ENCODE peak calls at places on chromosome 2, in nine cellular contexts. N is lower lobe of right lung; C is HS-5; R is activated T-helper 1 cell treated with anti-CD3 and anti-CD28 coated beads, Interleukin-12 subunit alpha, Interleukin-12 subunit beta, Interleukin-2, Interleukin-4 antibody, amounts not matched to agents 30 ng/mL and 10 ng/mL and 1 ng/mL, durations not matched to agents 14 hours and 24 hours and 36 hours; G is effector memory CD8-positive, alpha-beta T cell; S is germinal center; H is stimulated activated CD8-positive, alpha-beta memory T cell treated with anti-CD3 and anti-CD28 coated beads, Interleukin-15, amount 100 ng/mL, for 1 hour; T is iris pigment epithelial cell; B is activated CD4-positive, alpha-beta T cell treated with anti-CD3 and anti-CD28 coated beads for 36 hours. X is an unnamed sample.

GRCh38 chr2:18402-19271 is 27.7 kb downstream of the FAM110C start:
- DNase-seq in N (no peak), T (no peak), H (no peak), R (no peak), C (no peak), S (no peak), B (no peak), G (no peak), X (no peak)

GRCh38 chr2:5748941-5749731 is 57.0 kb downstream of the SOX11 start:
- DNase-seq in T (no peak), G (no peak), N (no peak), S (no peak), H (no peak), B (no peak), R (no peak), C (no peak), X (no peak)

GRCh38 chr2:242035858-242036652 is 166.5 kb downstream of the RTP5 start:
- DNase-seq in B (no peak), S (no peak), T (no peak), C (no peak), N (no peak), H (no peak), R (no peak), G (no peak), X (no peak)

GRCh38 chr2:127675335-127676261 is at the start of gene LIMS2:
- DNase-seq in S (no peak), R (no peak), N (peak), B (no peak), T (no peak), H (no peak), C (no peak), G (no peak), X (no peak)

GRCh38 chr2:224084266-224084892 is 45.3 kb upstream of the SERPINE2 start:
- DNase-seq in T (no peak), H (no peak), S (no peak), B (no peak), R (no peak), N (no peak), G (no peak), C (no peak), X (no peak)

GRCh38 chr2:241161646-241162281 is 11.5 kb downstream of the PPP1R7 start:
- DNase-seq in B (no peak), N (peak), S (no peak), C (peak), R (no peak), T (peak), H (no peak), G (no peak), X (no peak)

GRCh38 chr2:134072973-134073490 is 180.8 kb upstream of the MGAT5 start:
- DNase-seq in T (no peak), B (no peak), N (no peak), H (no peak), G (no peak), S (no peak), C (no peak), R (no peak), X (no peak)

GRCh38 chr2:172701250-172701649 is 34.4 kb upstream of the RAPGEF4 start:
- DNase-seq in C (peak), S (no peak), G (no peak), N (no peak), B (no peak), H (no peak), T (peak), R (no peak), X (no peak)

GRCh38 chr2:129720360-129720759 is 259.1 kb upstream of the RAB6C start:
- DNase-seq in R (no peak), G (no peak), B (no peak), C (no peak), S (no peak), T (no peak), H (no peak), N (no peak), X (no peak)

GRCh38 chr2:139048017-139048416 is 267.8 kb upstream of the NXPH2 start:
- DNase-seq in R (no peak), H (no peak), S (no peak), T (no peak), N (no peak), G (no peak), C (no peak), B (no peak), X (no peak)

GRCh38 chr2:156115338-156115737 is 217.2 kb downstream of the NR4A2 start:
- DNase-seq in R (no peak), C (peak), G (no peak), B (no peak), H (no peak), N (no peak), T (peak), S (no peak), X (no peak)

GRCh38 chr2:209495855-209496585 is 72.2 kb downstream of the MAP2 start:
- DNase-seq in B (no peak), G (no peak), N (no peak), S (no peak), R (no peak), C (peak), H (no peak), T (peak), X (no peak)

GRCh38 chr2:68235090-68235489 is 17.2 kb downstream of the PPP3R1 start:
- DNase-seq in C (no peak), B (no peak), R (no peak), N (no peak), H (no peak), T (no peak), G (no peak), S (no peak), X (no peak)

GRCh38 chr2:5070257-5070656 is 621.9 kb upstream of the SOX11 start:
- DNase-seq in B (no peak), S (no peak), C (no peak), N (no peak), R (no peak), T (peak), G (no peak), H (no peak), X (no peak)

GRCh38 chr2:10224734-10225133 is 78.0 kb upstream of the HPCAL1 start:
- DNase-seq in H (no peak), N (peak), T (no peak), G (no peak), S (no peak), C (no peak), R (no peak), B (no peak), X (no peak)

GRCh38 chr2:38075436-38076249 is at the start of gene CYP1B1:
- DNase-seq in S (no peak), B (peak), C (no peak), G (no peak), R (no peak), N (peak), H (no peak), T (peak), X (no peak)

GRCh38 chr2:223944166-223944703 is 900 bp downstream of the WDFY1 start:
- DNase-seq in C (no peak), B (peak), T (peak), N (peak), H (no peak), S (peak), R (no peak), G (peak), X (peak)

GRCh38 chr2:125364181-125364806 is 1291.7 kb upstream of the GYPC start:
- DNase-seq in B (no peak), C (no peak), R (no peak), N (no peak), G (no peak), H (no peak), S (no peak), T (no peak), X (no peak)

GRCh38 chr2:42974697-42975357 is 182.4 kb upstream of the HAAO start:
- DNase-seq in G (peak), B (peak), C (no peak), T (peak), R (peak), S (peak), H (peak), N (peak), X (peak)

GRCh38 chr2:240359695-240360094 is 75.8 kb upstream of the GPC1 start:
- DNase-seq in B (no peak), H (no peak), S (no peak), C (no peak), N (peak), G (no peak), T (no peak), R (no peak), X (no peak)

GRCh38 chr2:120014231-120014990 is 1.5 kb downstream of the EPB41L5 start:
- DNase-seq in G (no peak), N (no peak), S (no peak), R (no peak), C (no peak), B (no peak), H (no peak), T (no peak), X (no peak)

GRCh38 chr2:47569658-47570398 is 166.9 kb downstream of the MSH2 start:
- DNase-seq in R (no peak), C (no peak), H (no peak), T (peak), S (peak), G (no peak), B (peak), N (no peak), X (no peak)

GRCh38 chr2:127448526-127448925 is 30.3 kb downstream of the PROC start:
- DNase-seq in T (no peak), B (no peak), G (no peak), C (no peak), S (no peak), H (no peak), R (no peak), N (no peak), X (no peak)

GRCh38 chr2:120656273-120656960 is 79.3 kb upstream of the GLI2 start:
- DNase-seq in R (no peak), B (no peak), S (no peak), N (no peak), G (no peak), H (no peak), C (no peak), T (no peak), X (no peak)

GRCh38 chr2:64770781-64771334 is 117.1 kb upstream of the SERTAD2 start:
- DNase-seq in S (no peak), C (peak), H (no peak), R (no peak), N (no peak), G (no peak), T (peak), B (no peak), X (no peak)

GRCh38 chr2:3169106-3169870 is 208.3 kb downstream of the EIPR1 start:
- DNase-seq in H (no peak), N (peak), R (no peak), T (peak), S (no peak), B (no peak), C (no peak), G (no peak), X (no peak)

GRCh38 chr2:768484-768883 is 91.3 kb upstream of the TMEM18 start:
- DNase-seq in G (no peak), S (no peak), C (no peak), B (no peak), R (no peak), N (no peak), T (no peak), H (no peak), X (no peak)

GRCh38 chr2:27446057-27446456 is 3.9 kb downstream of the KRTCAP3 start:
- DNase-seq in R (no peak), C (no peak), H (no peak), N (peak), G (no peak), S (no peak), B (peak), T (no peak), X (no peak)

GRCh38 chr2:168731550-168732128 is 70.8 kb upstream of the NOSTRIN start:
- DNase-seq in G (no peak), B (no peak), S (no peak), N (no peak), T (no peak), H (no peak), R (no peak), C (no peak), X (no peak)

GRCh38 chr2:166613226-166613625 is 119.2 kb upstream of the SCN7A start:
- DNase-seq in G (no peak), H (no peak), T (no peak), C (no peak), N (no peak), B (no peak), S (no peak), R (no peak), X (no peak)

GRCh38 chr2:207434903-207435302 is 94.9 kb upstream of the CREB1 start:
- DNase-seq in T (no peak), B (no peak), H (no peak), R (no peak), G (no peak), S (no peak), N (no peak), C (no peak), X (no peak)

GRCh38 chr2:170817247-170817998 is 736 bp downstream of the GAD1 start:
- DNase-seq in N (no peak), S (no peak), C (peak), G (no peak), H (no peak), B (peak), T (peak), R (no peak), X (no peak)

X was measured in naive B cell.